ENCODE peak calls at places on chromosomes 2 and 18, in five cellular contexts. One of them, this sample, is unnamed.

GRCh38 chr2:23595601-23596251 is 210.7 kb downstream of the KLHL29 start:
- DNase-seq in OCI-LY7: no peak
- DNase-seq in ELR: peak
- DNase-seq in activated naive CD4-positive, alpha-beta T cell: no peak
- DNase-seq in Calu3: peak
- DNase-seq in this sample: peak

GRCh38 chr2:25794544-25795276 is 83.6 kb downstream of the ASXL2 start:
- DNase-seq in Calu3: no peak
- DNase-seq in activated naive CD4-positive, alpha-beta T cell: no peak
- DNase-seq in OCI-LY7: peak
- DNase-seq in ELR: no peak
- DNase-seq in this sample: no peak

GRCh38 chr2:46804794-46805193 is 110.8 kb downstream of the MCFD2 start:
- DNase-seq in activated naive CD4-positive, alpha-beta T cell: no peak
- DNase-seq in OCI-LY7: no peak
- DNase-seq in Calu3: no peak
- DNase-seq in ELR: peak
- DNase-seq in this sample: no peak

GRCh38 chr2:151765760-151766159 is 31.5 kb upstream of the NEB start:
- DNase-seq in ELR: no peak
- DNase-seq in OCI-LY7: no peak
- DNase-seq in activated naive CD4-positive, alpha-beta T cell: no peak
- DNase-seq in Calu3: no peak
- DNase-seq in this sample: no peak

GRCh38 chr2:134301099-134301970 is 47.5 kb downstream of the MGAT5 start:
- DNase-seq in activated naive CD4-positive, alpha-beta T cell: no peak
- DNase-seq in Calu3: no peak
- DNase-seq in OCI-LY7: no peak
- DNase-seq in ELR: peak
- DNase-seq in this sample: no peak

GRCh38 chr2:218002792-218003191 is at the start of gene TNS1:
- DNase-seq in Calu3: no peak
- DNase-seq in ELR: no peak
- DNase-seq in OCI-LY7: no peak
- DNase-seq in activated naive CD4-positive, alpha-beta T cell: no peak
- DNase-seq in this sample: no peak

GRCh38 chr18:75210274-75211001 is at the start of gene TSHZ1:
- DNase-seq in activated naive CD4-positive, alpha-beta T cell: peak
- DNase-seq in Calu3: peak
- DNase-seq in ELR: peak
- DNase-seq in OCI-LY7: peak
- DNase-seq in this sample: peak

GRCh38 chr2:2649109-2650072 is 318.3 kb upstream of the MYT1L start:
- DNase-seq in OCI-LY7: no peak
- DNase-seq in ELR: no peak
- DNase-seq in activated naive CD4-positive, alpha-beta T cell: no peak
- DNase-seq in Calu3: no peak
- DNase-seq in this sample: no peak

GRCh38 chr2:100197643-100198153 is 55.3 kb upstream of the AFF3 start:
- DNase-seq in OCI-LY7: no peak
- DNase-seq in Calu3: no peak
- DNase-seq in activated naive CD4-positive, alpha-beta T cell: no peak
- DNase-seq in ELR: peak
- DNase-seq in this sample: peak

GRCh38 chr18:59549797-59550516 is 147.3 kb downstream of the CCBE1 start:
- DNase-seq in activated naive CD4-positive, alpha-beta T cell: no peak
- DNase-seq in Calu3: no peak
- DNase-seq in ELR: no peak
- DNase-seq in OCI-LY7: no peak
- DNase-seq in this sample: no peak

GRCh38 chr2:13745324-13745723 is 887.2 kb upstream of the LRATD1 start:
- DNase-seq in Calu3: no peak
- DNase-seq in activated naive CD4-positive, alpha-beta T cell: no peak
- DNase-seq in OCI-LY7: no peak
- DNase-seq in ELR: peak
- DNase-seq in this sample: no peak

GRCh38 chr2:78351208-78351607 is 674.3 kb upstream of the REG3G start:
- DNase-seq in Calu3: no peak
- DNase-seq in ELR: peak
- DNase-seq in OCI-LY7: peak
- DNase-seq in activated naive CD4-positive, alpha-beta T cell: no peak
- DNase-seq in this sample: no peak